ENCODE peak calls at places on chromosomes 6 and 20, in seven cellular contexts. N is NCI-H1105 treated with DMSO at 0.1 percent for 48 hours; Z is AG04449; A is stimulated activated CD8-positive, alpha-beta memory T cell treated with anti-CD3 and anti-CD28 coated beads, Interleukin-4, amount 100 ng/mL, for 1 hour; M is activated T-cell treated with anti-CD3 and anti-CD28 coated beads, Interleukin-2, amount 50 U/mL, for 48 hours; K is CD8-positive, alpha-beta T cell; P is EH. T is an unnamed sample.

GRCh38 chr20:41436679-41437078 is 70.1 kb upstream of the EMILIN3 start:
- DNase-seq in K (no peak), Z (peak), P (peak), M (no peak), N (no peak), A (no peak), T (no peak)

GRCh38 chr6:130598021-130598989 is 228.9 kb upstream of the SMLR1 start:
- DNase-seq in P (peak), N (no peak), Z (no peak), K (no peak), A (no peak), M (no peak), T (no peak)

GRCh38 chr6:44672086-44672485 is 284.6 kb downstream of the CDC5L start:
- DNase-seq in M (no peak), A (no peak), N (no peak), K (no peak), P (peak), Z (no peak), T (no peak)

GRCh38 chr6:132052096-132052495 is 100.9 kb upstream of the CCN2 start:
- DNase-seq in Z (no peak), A (no peak), N (no peak), P (peak), K (no peak), M (no peak), T (no peak)

GRCh38 chr20:17849901-17850673 is 118.5 kb downstream of the SNX5 start:
- DNase-seq in Z (peak), M (no peak), K (no peak), N (no peak), P (peak), A (no peak), T (no peak)

GRCh38 chr6:29509711-29510110 is 22.0 kb upstream of the MAS1L start:
- DNase-seq in P (no peak), Z (no peak), K (no peak), N (no peak), M (no peak), A (no peak), T (no peak)

GRCh38 chr6:134175532-134176282 is 123.3 kb upstream of the SLC2A12 start:
- DNase-seq in P (peak), N (no peak), M (peak), A (no peak), Z (no peak), K (peak), T (peak)

GRCh38 chr6:28218312-28219248 is 6.5 kb upstream of the ZSCAN9 start:
- DNase-seq in A (no peak), Z (no peak), N (peak), M (peak), K (no peak), P (peak), T (no peak)

GRCh38 chr6:11298651-11299420 is 66.4 kb upstream of the NEDD9 start:
- DNase-seq in K (no peak), A (no peak), M (no peak), Z (no peak), P (no peak), N (no peak), T (no peak)

GRCh38 chr20:61789329-61789728 is 276.4 kb downstream of the TAF4 start:
- DNase-seq in A (no peak), P (no peak), K (no peak), M (no peak), Z (no peak), N (no peak), T (no peak)

GRCh38 chr6:101167638-101168037 is 225.9 kb upstream of the GRIK2 start:
- DNase-seq in N (no peak), Z (no peak), P (no peak), M (no peak), A (no peak), K (no peak), T (no peak)

GRCh38 chr20:63708301-63709148 is 686 bp downstream of the ZGPAT start:
- DNase-seq in Z (no peak), N (no peak), P (no peak), A (no peak), K (no peak), M (peak), T (no peak)

GRCh38 chr6:105991561-105992314 is 94.4 kb upstream of the PRDM1 start:
- DNase-seq in M (no peak), Z (no peak), P (no peak), N (peak), K (peak), A (no peak), T (no peak)

GRCh38 chr20:1943267-1944002 is 48.2 kb downstream of the SIRPA start:
- DNase-seq in P (peak), K (no peak), N (no peak), A (no peak), M (no peak), Z (no peak), T (no peak)

T was measured in central memory CD4-positive, alpha-beta T cell.